ENCODE peak calls at places on chromosomes 1 and 21, in eight cellular contexts. One of them, this sample, is unnamed.

GRCh38 chr1:31102501-31102950 is 37.0 kb upstream of the PUM1 start:
- DNase-seq in epithelial cell of esophagus: peak
- DNase-seq in adipocyte: peak
- DNase-seq in neural progenitor cell: no peak
- DNase-seq in NCI-H1092 treated with DMSO at 0.1 percent for 48 hours: no peak
- DNase-seq in IMR-90: peak
- DNase-seq in suprapubic skin: no peak
- DNase-seq in Panc1: no peak
- DNase-seq in this sample: peak

GRCh38 chr1:11170102-11170501 is 19.1 kb upstream of the ANGPTL7 start:
- DNase-seq in epithelial cell of esophagus: no peak
- DNase-seq in Panc1: no peak
- DNase-seq in IMR-90: no peak
- DNase-seq in NCI-H1092 treated with DMSO at 0.1 percent for 48 hours: no peak
- DNase-seq in adipocyte: no peak
- DNase-seq in neural progenitor cell: no peak
- DNase-seq in suprapubic skin: no peak
- DNase-seq in this sample: no peak

GRCh38 chr1:161198206-161198876 is 513 bp downstream of the ADAMTS4 start:
- DNase-seq in Panc1: no peak
- DNase-seq in NCI-H1092 treated with DMSO at 0.1 percent for 48 hours: peak
- DNase-seq in epithelial cell of esophagus: no peak
- DNase-seq in IMR-90: no peak
- DNase-seq in suprapubic skin: no peak
- DNase-seq in neural progenitor cell: peak
- DNase-seq in adipocyte: peak
- DNase-seq in this sample: peak

GRCh38 chr1:10450156-10450801 is 448 bp downstream of the CORT start:
- DNase-seq in Panc1: no peak
- DNase-seq in epithelial cell of esophagus: no peak
- DNase-seq in adipocyte: no peak
- DNase-seq in suprapubic skin: no peak
- DNase-seq in neural progenitor cell: no peak
- DNase-seq in NCI-H1092 treated with DMSO at 0.1 percent for 48 hours: no peak
- DNase-seq in IMR-90: no peak
- DNase-seq in this sample: no peak

GRCh38 chr1:63038586-63038985 is 254.7 kb downstream of the ATG4C start:
- DNase-seq in adipocyte: no peak
- DNase-seq in suprapubic skin: no peak
- DNase-seq in epithelial cell of esophagus: no peak
- DNase-seq in Panc1: no peak
- DNase-seq in IMR-90: no peak
- DNase-seq in neural progenitor cell: no peak
- DNase-seq in NCI-H1092 treated with DMSO at 0.1 percent for 48 hours: no peak
- DNase-seq in this sample: no peak

GRCh38 chr21:34834852-34835501 is 166.2 kb downstream of the CLIC6 start:
- DNase-seq in neural progenitor cell: no peak
- DNase-seq in suprapubic skin: no peak
- DNase-seq in adipocyte: no peak
- DNase-seq in IMR-90: no peak
- DNase-seq in NCI-H1092 treated with DMSO at 0.1 percent for 48 hours: no peak
- DNase-seq in epithelial cell of esophagus: no peak
- DNase-seq in Panc1: no peak
- DNase-seq in this sample: no peak

GRCh38 chr1:16048573-16049189 is 5.1 kb downstream of the CLCNKB start:
- DNase-seq in neural progenitor cell: peak
- DNase-seq in epithelial cell of esophagus: peak
- DNase-seq in IMR-90: no peak
- DNase-seq in suprapubic skin: no peak
- DNase-seq in adipocyte: peak
- DNase-seq in Panc1: no peak
- DNase-seq in NCI-H1092 treated with DMSO at 0.1 percent for 48 hours: peak
- DNase-seq in this sample: peak

GRCh38 chr1:236029428-236029940 is 35.4 kb downstream of the NID1 start:
- DNase-seq in suprapubic skin: no peak
- DNase-seq in Panc1: no peak
- DNase-seq in NCI-H1092 treated with DMSO at 0.1 percent for 48 hours: no peak
- DNase-seq in epithelial cell of esophagus: no peak
- DNase-seq in adipocyte: no peak
- DNase-seq in IMR-90: no peak
- DNase-seq in neural progenitor cell: no peak
- DNase-seq in this sample: no peak

GRCh38 chr21:35423694-35424093 is 374.6 kb upstream of the RUNX1 start:
- DNase-seq in Panc1: no peak
- DNase-seq in suprapubic skin: no peak
- DNase-seq in NCI-H1092 treated with DMSO at 0.1 percent for 48 hours: no peak
- DNase-seq in adipocyte: no peak
- DNase-seq in neural progenitor cell: no peak
- DNase-seq in IMR-90: peak
- DNase-seq in epithelial cell of esophagus: peak
- DNase-seq in this sample: peak

GRCh38 chr1:32414186-32414886 is 20.1 kb upstream of the BSDC1 start:
- DNase-seq in Panc1: no peak
- DNase-seq in IMR-90: no peak
- DNase-seq in NCI-H1092 treated with DMSO at 0.1 percent for 48 hours: no peak
- DNase-seq in epithelial cell of esophagus: no peak
- DNase-seq in neural progenitor cell: no peak
- DNase-seq in adipocyte: no peak
- DNase-seq in suprapubic skin: peak
- DNase-seq in this sample: no peak

GRCh38 chr1:53286950-53287349 is 40.9 kb downstream of the LRP8 start:
- DNase-seq in suprapubic skin: no peak
- DNase-seq in adipocyte: no peak
- DNase-seq in epithelial cell of esophagus: no peak
- DNase-seq in Panc1: no peak
- DNase-seq in NCI-H1092 treated with DMSO at 0.1 percent for 48 hours: peak
- DNase-seq in IMR-90: no peak
- DNase-seq in neural progenitor cell: peak
- DNase-seq in this sample: no peak

GRCh38 chr1:53376742-53377437 is 49.0 kb upstream of the LRP8 start:
- DNase-seq in NCI-H1092 treated with DMSO at 0.1 percent for 48 hours: peak
- DNase-seq in epithelial cell of esophagus: no peak
- DNase-seq in Panc1: no peak
- DNase-seq in adipocyte: no peak
- DNase-seq in suprapubic skin: peak
- DNase-seq in IMR-90: no peak
- DNase-seq in neural progenitor cell: no peak
- DNase-seq in this sample: no peak

GRCh38 chr1:24481098-24481497 is 21.5 kb upstream of the RCAN3 start:
- DNase-seq in adipocyte: no peak
- DNase-seq in suprapubic skin: no peak
- DNase-seq in IMR-90: no peak
- DNase-seq in neural progenitor cell: no peak
- DNase-seq in epithelial cell of esophagus: no peak
- DNase-seq in NCI-H1092 treated with DMSO at 0.1 percent for 48 hours: no peak
- DNase-seq in Panc1: no peak
- DNase-seq in this sample: no peak

GRCh38 chr1:74674278-74675048 is 871 bp upstream of the ERICH3 start:
- DNase-seq in Panc1: no peak
- DNase-seq in NCI-H1092 treated with DMSO at 0.1 percent for 48 hours: no peak
- DNase-seq in IMR-90: no peak
- DNase-seq in suprapubic skin: no peak
- DNase-seq in neural progenitor cell: peak
- DNase-seq in adipocyte: no peak
- DNase-seq in epithelial cell of esophagus: no peak
- DNase-seq in this sample: peak

GRCh38 chr1:245942861-245943260 is 564.2 kb downstream of the SMYD3 start:
- DNase-seq in suprapubic skin: no peak
- DNase-seq in neural progenitor cell: no peak
- DNase-seq in IMR-90: no peak
- DNase-seq in adipocyte: no peak
- DNase-seq in Panc1: no peak
- DNase-seq in NCI-H1092 treated with DMSO at 0.1 percent for 48 hours: no peak
- DNase-seq in epithelial cell of esophagus: no peak
- DNase-seq in this sample: no peak

GRCh38 chr1:50901872-50902271 is 58.2 kb downstream of the FAF1 start:
- DNase-seq in IMR-90: no peak
- DNase-seq in NCI-H1092 treated with DMSO at 0.1 percent for 48 hours: no peak
- DNase-seq in Panc1: no peak
- DNase-seq in neural progenitor cell: no peak
- DNase-seq in epithelial cell of esophagus: no peak
- DNase-seq in adipocyte: no peak
- DNase-seq in suprapubic skin: no peak
- DNase-seq in this sample: no peak

GRCh38 chr1:165629848-165630628 is 996 bp upstream of the MGST3 start:
- DNase-seq in neural progenitor cell: peak
- DNase-seq in epithelial cell of esophagus: no peak
- DNase-seq in IMR-90: no peak
- DNase-seq in adipocyte: no peak
- DNase-seq in suprapubic skin: no peak
- DNase-seq in Panc1: no peak
- DNase-seq in NCI-H1092 treated with DMSO at 0.1 percent for 48 hours: peak
- DNase-seq in this sample: no peak

GRCh38 chr1:184691719-184692324 is 62.8 kb downstream of the EDEM3 start:
- DNase-seq in suprapubic skin: no peak
- DNase-seq in NCI-H1092 treated with DMSO at 0.1 percent for 48 hours: peak
- DNase-seq in neural progenitor cell: peak
- DNase-seq in epithelial cell of esophagus: peak
- DNase-seq in IMR-90: peak
- DNase-seq in Panc1: peak
- DNase-seq in adipocyte: peak
- DNase-seq in this sample: peak

GRCh38 chr1:94433866-94434265 is 15.7 kb downstream of the ABCD3 start:
- DNase-seq in epithelial cell of esophagus: peak
- DNase-seq in neural progenitor cell: no peak
- DNase-seq in IMR-90: peak
- DNase-seq in adipocyte: no peak
- DNase-seq in Panc1: no peak
- DNase-seq in suprapubic skin: no peak
- DNase-seq in NCI-H1092 treated with DMSO at 0.1 percent for 48 hours: no peak
- DNase-seq in this sample: no peak

GRCh38 chr1:150235436-150235851 is 468 bp downstream of the ANP32E start:
- DNase-seq in NCI-H1092 treated with DMSO at 0.1 percent for 48 hours: no peak
- DNase-seq in neural progenitor cell: peak
- DNase-seq in IMR-90: no peak
- DNase-seq in epithelial cell of esophagus: peak
- DNase-seq in suprapubic skin: peak
- DNase-seq in adipocyte: peak
- DNase-seq in Panc1: no peak
- DNase-seq in this sample: no peak

GRCh38 chr1:37995773-37996379 is 6.1 kb upstream of the SF3A3 start:
- DNase-seq in suprapubic skin: peak
- DNase-seq in NCI-H1092 treated with DMSO at 0.1 percent for 48 hours: no peak
- DNase-seq in neural progenitor cell: peak
- DNase-seq in Panc1: no peak
- DNase-seq in epithelial cell of esophagus: peak
- DNase-seq in adipocyte: peak
- DNase-seq in IMR-90: peak
- DNase-seq in this sample: peak

GRCh38 chr1:32208891-32209309 is at the start of gene DCDC2B:
- DNase-seq in neural progenitor cell: no peak
- DNase-seq in Panc1: no peak
- DNase-seq in suprapubic skin: no peak
- DNase-seq in epithelial cell of esophagus: peak
- DNase-seq in IMR-90: peak
- DNase-seq in NCI-H1092 treated with DMSO at 0.1 percent for 48 hours: peak
- DNase-seq in adipocyte: no peak
- DNase-seq in this sample: peak

GRCh38 chr21:31731112-31731801 is 661 bp downstream of the SCAF4 start:
- DNase-seq in suprapubic skin: peak
- DNase-seq in NCI-H1092 treated with DMSO at 0.1 percent for 48 hours: peak
- DNase-seq in Panc1: no peak
- DNase-seq in neural progenitor cell: peak
- DNase-seq in adipocyte: peak
- DNase-seq in IMR-90: no peak
- DNase-seq in epithelial cell of esophagus: no peak
- DNase-seq in this sample: no peak

GRCh38 chr1:24805534-24806301 is 60.5 kb downstream of the CLIC4 start:
- DNase-seq in neural progenitor cell: no peak
- DNase-seq in epithelial cell of esophagus: peak
- DNase-seq in NCI-H1092 treated with DMSO at 0.1 percent for 48 hours: no peak
- DNase-seq in adipocyte: peak
- DNase-seq in suprapubic skin: no peak
- DNase-seq in IMR-90: peak
- DNase-seq in Panc1: no peak
- DNase-seq in this sample: peak

GRCh38 chr1:201711811-201712210 is 117.1 kb upstream of the IPO9 start:
- DNase-seq in Panc1: no peak
- DNase-seq in adipocyte: peak
- DNase-seq in neural progenitor cell: no peak
- DNase-seq in NCI-H1092 treated with DMSO at 0.1 percent for 48 hours: no peak
- DNase-seq in IMR-90: no peak
- DNase-seq in suprapubic skin: peak
- DNase-seq in epithelial cell of esophagus: no peak
- DNase-seq in this sample: peak

GRCh38 chr1:186681806-186682205 is 1.6 kb upstream of the PTGS2 start:
- DNase-seq in neural progenitor cell: no peak
- DNase-seq in NCI-H1092 treated with DMSO at 0.1 percent for 48 hours: no peak
- DNase-seq in adipocyte: peak
- DNase-seq in epithelial cell of esophagus: peak
- DNase-seq in suprapubic skin: no peak
- DNase-seq in IMR-90: peak
- DNase-seq in Panc1: no peak
- DNase-seq in this sample: peak

GRCh38 chr1:36380003-36380631 is 5.6 kb downstream of the STK40 start:
- DNase-seq in neural progenitor cell: no peak
- DNase-seq in IMR-90: no peak
- DNase-seq in suprapubic skin: no peak
- DNase-seq in NCI-H1092 treated with DMSO at 0.1 percent for 48 hours: no peak
- DNase-seq in Panc1: no peak
- DNase-seq in epithelial cell of esophagus: no peak
- DNase-seq in adipocyte: no peak
- DNase-seq in this sample: no peak

GRCh38 chr21:29217818-29218252 is 80.9 kb upstream of the BACH1 start:
- DNase-seq in IMR-90: peak
- DNase-seq in Panc1: peak
- DNase-seq in suprapubic skin: no peak
- DNase-seq in epithelial cell of esophagus: peak
- DNase-seq in neural progenitor cell: no peak
- DNase-seq in adipocyte: peak
- DNase-seq in NCI-H1092 treated with DMSO at 0.1 percent for 48 hours: no peak
- DNase-seq in this sample: peak

GRCh38 chr1:27878787-27879335 is 6.5 kb downstream of the THEMIS2 start:
- DNase-seq in Panc1: no peak
- DNase-seq in adipocyte: no peak
- DNase-seq in IMR-90: no peak
- DNase-seq in epithelial cell of esophagus: no peak
- DNase-seq in neural progenitor cell: no peak
- DNase-seq in NCI-H1092 treated with DMSO at 0.1 percent for 48 hours: no peak
- DNase-seq in suprapubic skin: no peak
- DNase-seq in this sample: no peak

GRCh38 chr1:40848530-40849189 is 13.5 kb downstream of the CITED4 start:
- DNase-seq in adipocyte: peak
- DNase-seq in Panc1: no peak
- DNase-seq in IMR-90: peak
- DNase-seq in neural progenitor cell: peak
- DNase-seq in NCI-H1092 treated with DMSO at 0.1 percent for 48 hours: peak
- DNase-seq in suprapubic skin: no peak
- DNase-seq in epithelial cell of esophagus: peak
- DNase-seq in this sample: peak

GRCh38 chr1:214234635-214235025 is 46.3 kb upstream of the SMYD2 start:
- DNase-seq in epithelial cell of esophagus: peak
- DNase-seq in Panc1: no peak
- DNase-seq in neural progenitor cell: no peak
- DNase-seq in adipocyte: peak
- DNase-seq in NCI-H1092 treated with DMSO at 0.1 percent for 48 hours: no peak
- DNase-seq in IMR-90: peak
- DNase-seq in suprapubic skin: no peak
- DNase-seq in this sample: no peak

GRCh38 chr1:164774819-164775654 is 216.1 kb downstream of the PBX1 start:
- DNase-seq in adipocyte: no peak
- DNase-seq in epithelial cell of esophagus: no peak
- DNase-seq in IMR-90: no peak
- DNase-seq in suprapubic skin: no peak
- DNase-seq in neural progenitor cell: peak
- DNase-seq in NCI-H1092 treated with DMSO at 0.1 percent for 48 hours: peak
- DNase-seq in Panc1: no peak
- DNase-seq in this sample: no peak

GRCh38 chr1:46983416-46983815 is 40.1 kb upstream of the CYP4X1 start:
- DNase-seq in Panc1: no peak
- DNase-seq in epithelial cell of esophagus: no peak
- DNase-seq in IMR-90: no peak
- DNase-seq in neural progenitor cell: peak
- DNase-seq in NCI-H1092 treated with DMSO at 0.1 percent for 48 hours: no peak
- DNase-seq in suprapubic skin: no peak
- DNase-seq in adipocyte: no peak
- DNase-seq in this sample: no peak

GRCh38 chr1:206002833-206003532 is at the start of gene RAB7B:
- DNase-seq in neural progenitor cell: no peak
- DNase-seq in Panc1: no peak
- DNase-seq in adipocyte: peak
- DNase-seq in suprapubic skin: peak
- DNase-seq in NCI-H1092 treated with DMSO at 0.1 percent for 48 hours: no peak
- DNase-seq in IMR-90: peak
- DNase-seq in epithelial cell of esophagus: peak
- DNase-seq in this sample: peak